ENCODE peak calls at places on chromosomes 13 and 19, in five cellular contexts. E is upper lobe of right lung, R is neuronal stem cell, P is PC-3, F is heart right ventricle. T is an unnamed sample. For H3K4me1 and H3K36me3, the result is how much of the 10 kb centered on the place peaks cover.

GRCh38 chr19:9132422-9132821 is 5.7 kb upstream of the OR7G3 start:
- DNase-seq in F (no peak), E (no peak), P (no peak), R (no peak), T (no peak)

GRCh38 chr13:41018583-41018909 is 570 bp downstream of the ELF1 start:
- DNase-seq in E (no peak), R (no peak), F (no peak), P (no peak), T (no peak)

GRCh38 chr13:94093652-94094310 is 385.7 kb downstream of the DCT start:
- DNase-seq in R (no peak), F (no peak), E (no peak), P (no peak), T (no peak)

GRCh38 chr19:49643466-49643865 is 1.5 kb downstream of the SCAF1 start:
- DNase-seq in E (no peak), F (no peak), P (no peak), R (no peak), T (no peak)

GRCh38 chr19:16608290-16608704 is 19.7 kb downstream of the MED26 start:
- DNase-seq in E (no peak), R (no peak), P (peak), F (no peak), T (no peak)

GRCh38 chr19:5949792-5950305 is 28.1 kb downstream of the RANBP3 start:
- DNase-seq in F (peak), P (no peak), R (no peak), E (peak), T (no peak)

GRCh38 chr19:55882626-55883025 is 46.3 kb downstream of the NLRP4 start:
- DNase-seq in R (no peak), F (no peak), P (no peak), E (no peak), T (no peak)

GRCh38 chr19:55695511-55696290 is 20.7 kb downstream of the EPN1 start:
- DNase-seq in R (no peak), P (no peak), E (peak), F (no peak), T (no peak)

GRCh38 chr13:101654916-101655315 is 202.4 kb downstream of the ITGBL1 start:
- DNase-seq in R (no peak), E (no peak), F (no peak), P (no peak), T (no peak)

GRCh38 chr13:60328073-60328472 is 68.9 kb upstream of the TDRD3 start:
- DNase-seq in R (no peak), P (no peak), E (no peak), F (no peak), T (no peak)

GRCh38 chr19:55659822-55660221 is 5.0 kb downstream of the U2AF2 start:
- DNase-seq in F (no peak), P (no peak), E (no peak), R (no peak), T (no peak)

GRCh38 chr19:50500060-50500752 is 10.8 kb downstream of the JOSD2 start:
- DNase-seq in P (no peak), F (peak), E (no peak), R (no peak), T (no peak)

GRCh38 chr19:44684892-44685847 is 13.8 kb upstream of the CEACAM16 start:
- DNase-seq in R (peak), F (peak), P (peak), E (no peak), T (no peak)

GRCh38 chr13:32056316-32056715 is 24.7 kb downstream of the FRY start:
- DNase-seq in E (no peak), F (no peak), R (no peak), P (peak), T (no peak)

GRCh38 chr13:74765955-74766354 is 631.8 kb upstream of the KLF12 start:
- DNase-seq in R (no peak), E (no peak), P (no peak), F (no peak), T (no peak)

GRCh38 chr19:45038931-45039893 is at the start of gene CLASRP:
- DNase-seq in F (peak), P (peak), R (peak), E (peak), T (peak)

GRCh38 chr19:48510421-48511268 is 990 bp downstream of the LMTK3 start:
- DNase-seq in R (no peak), F (peak), P (peak), E (peak), T (peak)

GRCh38 chr13:50390503-50391248 is 375.4 kb downstream of the KCNRG start:
- DNase-seq in P (no peak), F (no peak), R (no peak), E (no peak), T (no peak)

GRCh38 chr13:74555291-74556001 is 421.2 kb upstream of the KLF12 start:
- DNase-seq in F (no peak), P (no peak), R (no peak), E (no peak), T (no peak)

DNA sequence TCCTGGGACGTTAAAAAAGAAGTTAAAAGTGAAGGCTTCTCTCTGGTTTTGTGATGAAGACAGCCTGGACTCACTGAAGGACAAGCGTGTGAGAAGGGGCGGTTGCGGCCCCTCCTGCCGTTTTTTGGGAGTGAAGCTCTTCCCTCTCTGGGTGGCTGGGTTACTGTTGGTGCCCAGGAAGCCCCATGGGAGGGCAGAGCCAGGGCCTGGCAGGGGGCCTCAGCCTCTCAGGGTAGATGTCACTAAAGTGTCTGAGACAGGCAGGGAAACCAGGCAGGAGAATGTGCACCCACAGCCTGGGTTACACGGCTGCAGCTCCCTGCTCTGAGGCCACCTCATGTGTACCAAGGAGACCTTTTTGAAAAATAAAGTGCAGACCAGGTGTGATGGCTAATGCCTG is 1.5 kb upstream of the WDR88 start:
- DNase-seq in F (no peak), P (no peak), E (no peak), R (no peak), T (no peak)
- H3K4me3 ChIP-seq in F (no peak), P (no peak), E (no peak), R (no peak), T (no peak)

DNA sequence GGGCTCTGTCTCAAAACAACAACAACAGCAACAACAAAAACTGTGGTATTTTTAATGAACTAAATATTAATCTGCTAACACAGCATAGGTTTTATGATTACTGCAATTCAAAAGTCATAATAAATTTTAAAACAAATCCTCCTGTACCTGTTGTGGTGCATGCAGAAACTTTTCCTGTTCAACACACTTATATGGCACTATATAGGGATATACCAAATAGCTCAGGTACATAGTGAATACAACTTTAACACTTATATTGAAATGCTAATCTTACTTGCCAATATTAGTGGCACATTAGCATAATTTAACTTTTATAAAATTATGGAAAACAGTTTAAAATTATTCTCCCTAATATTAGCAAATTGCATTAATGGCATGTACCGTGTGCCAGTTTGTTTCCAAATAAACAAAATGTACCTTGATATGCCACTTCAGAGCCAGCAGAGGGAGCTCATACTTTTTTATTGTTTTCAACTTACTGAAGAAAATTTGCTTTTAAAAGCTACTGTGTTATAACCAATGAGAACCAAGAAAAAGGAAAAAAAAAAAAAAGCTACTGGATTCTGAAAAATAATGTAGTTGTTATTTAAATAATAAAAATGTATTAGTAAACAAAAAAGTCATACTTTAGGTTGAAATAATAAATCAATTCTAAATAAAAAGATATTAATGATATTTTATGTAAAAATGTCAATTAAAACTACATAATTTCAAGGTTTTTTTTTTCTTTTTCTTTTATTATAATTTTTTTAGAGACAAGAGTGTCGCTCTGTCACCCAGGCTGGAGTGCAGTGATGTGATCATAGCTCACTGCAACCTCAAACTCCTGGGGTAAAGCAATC is 18.0 kb upstream of the RBM26 start:
- DNase-seq in R (no peak), P (peak), E (no peak), F (no peak), T (no peak)
- H3K4me1 ChIP-seq in R (under half), P (under half), E (under half), F (under half), T (under half)

DNA sequence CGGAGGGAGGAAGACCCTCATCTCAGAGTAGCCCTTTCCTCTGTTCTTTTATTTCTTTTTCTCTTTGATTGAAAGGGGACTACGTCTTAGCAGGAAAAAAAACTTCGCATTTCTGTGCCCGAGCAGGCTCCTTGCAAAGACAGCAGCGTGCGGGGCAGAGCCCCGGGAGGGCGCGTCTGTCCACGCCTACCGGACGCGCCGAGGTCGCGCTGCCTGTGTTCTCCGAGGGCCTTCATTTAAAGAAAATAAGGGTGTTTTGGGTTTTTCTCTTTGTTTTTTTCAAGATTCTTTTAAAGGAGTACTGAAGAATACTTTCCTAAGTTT is 29.2 kb downstream of the CERS1 start:
- DNase-seq in P (no peak), F (no peak), R (no peak), E (no peak), T (no peak)
- H3K36me3 ChIP-seq in P (under half), F (half or more), R (under half), E (half or more), T (half or more)

DNA sequence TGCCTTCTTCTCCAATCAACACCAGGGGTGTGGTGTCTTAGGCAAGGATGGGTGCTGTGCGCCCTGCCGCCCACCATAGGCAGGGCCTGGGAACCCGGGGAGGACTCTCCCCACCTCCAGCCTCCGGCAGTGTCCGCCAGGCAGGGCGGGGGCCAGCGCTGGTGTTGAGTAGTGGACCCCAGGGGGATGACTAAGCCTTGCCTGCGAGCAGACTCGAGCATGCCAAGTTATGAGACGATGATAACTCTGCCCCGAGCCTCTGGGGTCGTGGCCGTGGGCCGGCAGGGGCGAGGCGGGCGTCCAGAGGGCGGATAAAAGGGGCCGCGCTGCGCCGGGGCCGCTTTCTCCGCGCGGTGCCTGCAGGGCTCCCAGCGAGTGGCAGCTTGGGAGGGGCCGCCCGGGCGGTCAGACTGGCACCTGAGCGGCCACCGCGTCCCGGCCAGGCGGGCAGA is at the start of gene MEDAG:
- DNase-seq in R (no peak), E (peak), F (peak), P (no peak), T (peak)
- H3K4me3 ChIP-seq in R (no peak), E (peak), F (peak), P (no peak), T (peak)

DNA sequence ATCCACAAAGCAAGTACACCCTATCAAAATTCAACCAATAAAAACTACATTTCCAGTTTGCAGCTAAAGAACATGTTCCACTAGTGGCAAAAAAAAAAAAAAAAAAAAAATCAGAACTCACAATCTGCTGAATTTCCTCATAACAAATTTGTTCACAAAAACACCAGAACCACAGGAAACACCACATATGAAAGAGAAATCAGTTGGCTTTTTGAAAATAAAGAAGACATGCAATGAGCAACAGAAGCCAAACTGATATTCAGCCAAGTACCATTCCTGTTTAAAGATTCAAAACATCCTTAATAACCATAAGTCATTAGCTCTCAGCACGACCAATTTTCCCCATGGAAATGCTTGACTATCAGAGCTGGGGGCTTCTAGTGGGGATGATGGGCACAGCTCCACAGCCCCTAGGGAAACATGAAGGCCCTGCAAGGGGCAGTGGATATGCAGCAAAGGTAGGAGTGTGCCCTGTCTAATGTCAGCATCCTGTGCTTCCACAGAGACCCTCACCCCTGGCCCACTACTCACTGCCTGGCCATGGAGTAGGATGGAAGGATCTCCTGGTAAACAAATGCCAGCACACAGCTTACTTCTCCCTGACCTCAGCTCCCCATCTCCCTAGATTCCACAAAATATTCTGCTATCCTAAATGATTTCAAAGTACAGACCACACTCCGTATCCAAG is 74.0 kb upstream of the DOCK9 start:
- DNase-seq in F (no peak), E (no peak), R (no peak), P (no peak), T (no peak)
- H3K4me1 ChIP-seq in F (under half), E (under half), R (under half), P (under half), T (under half)

GRCh38 chr19:13127051-13127450 is 9.0 kb downstream of the NACC1 start:
- DNase-seq in E (no peak), P (no peak), F (no peak), R (no peak), T (no peak)
- H3K36me3 ChIP-seq in E (under half), P (under half), F (under half), R (under half), T (under half)

T was measured in pancreas.